ENCODE peak calls at places on chromosomes 13 and 19, in four cellular contexts. V is SW 1271; L is fibroblast of pulmonary artery; E is CD4-positive, alpha-beta T cell. J is an unnamed sample.

GRCh38 chr13:98775386-98775785 is 22.9 kb upstream of the SLC15A1 start:
- DNase-seq in L (no peak), V (no peak), E (no peak), J (no peak)

GRCh38 chr13:36370108-36370429 is 23.9 kb upstream of the SPART start:
- DNase-seq in L (no peak), E (no peak), V (no peak), J (no peak)

GRCh38 chr13:113122571-113123225 is at the start of gene F10:
- DNase-seq in V (no peak), E (no peak), L (peak), J (no peak)

GRCh38 chr19:32522967-32523366 is 58.0 kb upstream of the PDCD5 start:
- DNase-seq in E (no peak), V (no peak), L (no peak), J (no peak)

GRCh38 chr13:77000475-77000874 is 8.6 kb downstream of the CLN5 start:
- DNase-seq in E (no peak), L (peak), V (no peak), J (no peak)

GRCh38 chr13:113009743-113010509 is 40.9 kb downstream of the MCF2L start:
- DNase-seq in V (no peak), E (no peak), L (peak), J (no peak)

GRCh38 chr19:45059258-45059965 is 16.9 kb downstream of the ZNF296 start:
- DNase-seq in L (peak), E (peak), V (no peak), J (peak)

GRCh38 chr19:31890230-31890629 is 455.2 kb upstream of the ZNF507 start:
- DNase-seq in E (no peak), V (no peak), L (no peak), J (no peak)

GRCh38 chr13:23755040-23755439 is 134.2 kb downstream of the MIPEP start:
- DNase-seq in E (no peak), V (no peak), L (no peak), J (no peak)

GRCh38 chr19:8487137-8487851 is 15.1 kb downstream of the PRAM1 start:
- DNase-seq in L (no peak), E (peak), V (no peak), J (no peak)

GRCh38 chr19:41116261-41116660 is 2.0 kb downstream of the CYP2F1 start:
- DNase-seq in E (no peak), V (no peak), L (no peak), J (no peak)

GRCh38 chr19:38224014-38224862 is at the start of gene DPF1:
- DNase-seq in V (no peak), L (peak), E (no peak), J (peak)

GRCh38 chr13:44969858-44970484 is 19.3 kb downstream of the NUFIP1 start:
- DNase-seq in L (peak), V (no peak), E (no peak), J (no peak)

J was measured in effector CD8-positive, alpha-beta T cell.